ENCODE peak calls at places on chromosomes 4 and X, in ten cellular contexts. G is upper lobe of right lung, K is astrocyte of the spinal cord, Z is AG10803, W is dorsolateral prefrontal cortex, M is BJ, I is IMR-90, L is foreskin fibroblast, A is ovary, N is GM12864. O is an unnamed sample.

GRCh38 chr4:184313710-184314659 is 96.3 kb upstream of the ENPP6 start:
- DNase-seq in N (peak), K (no peak), G (no peak), M (no peak), Z (no peak), A (no peak), L (no peak), W (no peak), I (no peak), O (no peak)

GRCh38 chr4:148069086-148070010 is 337.5 kb downstream of the ARHGAP10 start:
- DNase-seq in A (no peak), I (no peak), M (no peak), K (no peak), G (no peak), Z (no peak), L (no peak), N (no peak), W (no peak), O (no peak)

GRCh38 chrX:7090506-7091095 is 56.9 kb upstream of the STS start:
- DNase-seq in W (no peak), N (no peak), M (no peak), K (no peak), L (no peak), G (no peak), A (no peak), I (no peak), Z (no peak), O (no peak)

GRCh38 chrX:101415180-101416130 is 7.4 kb downstream of the HNRNPH2 start:
- DNase-seq in M (no peak), N (no peak), I (peak), L (peak), W (peak), K (peak), A (no peak), G (no peak), Z (peak), O (peak)

GRCh38 chrX:73850124-73851013 is 287.4 kb downstream of the CHIC1 start:
- DNase-seq in L (no peak), Z (peak), N (no peak), K (peak), G (no peak), I (peak), W (no peak), M (no peak), A (peak), O (peak)

GRCh38 chr4:78764498-78764961 is 11.6 kb upstream of the BMP2K start:
- DNase-seq in I (peak), A (no peak), K (no peak), L (peak), G (no peak), N (no peak), M (no peak), W (no peak), Z (no peak), O (peak)

GRCh38 chrX:153717445-153717844 is 6.7 kb downstream of the BCAP31 start:
- DNase-seq in Z (no peak), I (no peak), A (no peak), K (no peak), M (no peak), G (no peak), L (no peak), N (no peak), W (no peak), O (no peak)

GRCh38 chr4:25844957-25845712 is 17.7 kb downstream of the SEL1L3 start:
- DNase-seq in M (no peak), K (no peak), L (no peak), I (no peak), Z (no peak), N (no peak), W (no peak), A (no peak), G (no peak), O (no peak)

GRCh38 chr4:37604464-37604863 is 81.7 kb downstream of the RELL1 start:
- DNase-seq in W (no peak), N (no peak), A (no peak), K (peak), G (no peak), M (no peak), I (peak), L (peak), Z (peak), O (peak)

GRCh38 chrX:109934434-109934833 is 68.5 kb upstream of the TMEM164 start:
- DNase-seq in L (no peak), I (peak), A (no peak), M (peak), Z (peak), K (peak), W (no peak), G (no peak), N (no peak), O (peak)

GRCh38 chrX:65987856-65988255 is 52.0 kb downstream of the VSIG4 start:
- DNase-seq in L (no peak), K (no peak), Z (no peak), G (no peak), W (no peak), A (no peak), I (no peak), M (no peak), N (no peak), O (no peak)

GRCh38 chrX:40539214-40540142 is 41.3 kb upstream of the ATP6AP2 start:
- DNase-seq in Z (peak), M (peak), W (no peak), A (peak), K (peak), I (peak), L (peak), G (peak), N (peak), O (peak)

GRCh38 chr4:38322709-38323108 is 341.3 kb upstream of the KLF3 start:
- DNase-seq in G (no peak), N (no peak), A (peak), Z (peak), M (peak), L (peak), K (peak), W (no peak), I (peak), O (peak)

GRCh38 chrX:119181491-119181890 is 53.9 kb upstream of the KIAA1210 start:
- DNase-seq in I (no peak), M (no peak), K (no peak), Z (no peak), N (no peak), G (no peak), A (no peak), W (no peak), L (no peak), O (peak)

GRCh38 chr4:178937130-178937529 is 1494.9 kb upstream of the AGA start:
- DNase-seq in W (no peak), M (no peak), K (peak), L (no peak), A (no peak), N (no peak), I (no peak), Z (no peak), G (no peak), O (no peak)

GRCh38 chrX:24646745-24647182 is 383 bp downstream of the PCYT1B start:
- DNase-seq in Z (no peak), K (no peak), L (no peak), N (no peak), M (no peak), G (no peak), A (no peak), W (peak), I (no peak), O (peak)

GRCh38 chrX:20265726-20266681 is 705 bp downstream of the RPS6KA3 start:
- DNase-seq in G (peak), Z (peak), W (peak), M (no peak), L (no peak), N (no peak), I (peak), K (no peak), A (peak), O (no peak)

GRCh38 chrX:150767045-150767395 is 73.8 kb downstream of the MTMR1 start:
- DNase-seq in A (no peak), K (no peak), W (no peak), M (no peak), N (no peak), I (no peak), Z (no peak), G (no peak), L (no peak), O (peak)

DNA sequence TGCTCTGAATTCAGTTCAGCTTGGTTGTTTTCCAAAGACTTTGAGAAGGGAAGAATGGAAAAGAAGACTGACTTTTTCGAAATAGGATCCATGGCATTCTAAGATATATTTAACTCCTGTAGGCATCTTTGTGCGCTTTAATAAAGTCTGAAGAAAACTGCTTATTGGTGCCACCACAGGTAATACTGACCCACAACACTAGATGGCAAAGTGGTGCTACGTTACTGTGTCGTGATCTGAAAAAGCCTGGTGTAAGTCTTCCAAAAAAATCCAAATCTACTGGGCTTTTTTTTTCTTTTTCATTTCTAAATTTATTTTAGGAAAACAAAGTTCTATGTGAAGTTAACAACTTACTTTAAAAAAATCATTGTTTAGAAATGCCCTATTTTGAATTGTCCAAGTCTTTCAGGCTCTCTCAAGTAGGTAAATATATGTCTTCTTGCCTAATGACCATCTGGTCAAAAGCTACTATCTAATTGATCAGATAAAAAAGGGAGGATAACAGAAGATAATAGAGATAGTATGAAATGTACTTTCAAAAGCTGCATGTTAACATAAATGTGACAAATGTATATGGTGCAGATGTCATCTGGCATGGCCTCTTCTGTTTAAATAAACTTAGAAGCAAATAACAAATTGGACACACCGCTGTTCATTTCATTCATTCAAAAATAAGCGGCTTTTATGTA is 47.0 kb upstream of the MID1IP1 start:
- DNase-seq in A (no peak), I (peak), W (peak), K (peak), N (peak), G (no peak), M (peak), Z (peak), L (peak), O (peak)
- TF ChIP-seq CTCF in A (no peak), I (peak), W (peak), K (peak), N (peak), G (peak), M (peak), Z (peak), L (peak), O (peak)

GRCh38 chrX:31870267-31870666 is 798.4 kb upstream of the FTHL17 start:
- DNase-seq in G (no peak), W (no peak), L (no peak), I (no peak), M (no peak), Z (no peak), N (no peak), A (no peak), K (no peak), O (no peak)

DNA sequence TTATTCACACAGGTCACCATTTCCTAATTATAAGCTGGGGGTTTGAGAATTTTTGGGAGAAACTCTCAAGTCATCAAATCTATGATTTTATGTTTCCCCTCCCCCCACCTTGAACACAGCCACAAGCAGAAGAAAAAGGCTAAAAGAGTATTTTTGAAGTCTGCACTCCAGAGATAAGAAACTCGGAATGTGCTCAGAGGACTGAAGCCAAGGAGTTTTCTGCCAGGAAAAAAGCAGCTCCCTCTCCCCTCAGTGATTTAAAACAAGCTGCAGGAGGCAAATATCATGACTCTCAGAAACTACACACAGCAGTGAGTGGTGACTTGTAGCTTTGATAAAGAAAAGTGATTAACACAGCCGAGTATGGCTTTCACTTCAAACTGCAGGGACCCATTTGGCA is 800.1 kb upstream of the FTHL17 start:
- DNase-seq in G (no peak), L (no peak), M (no peak), K (peak), A (no peak), W (no peak), N (no peak), I (no peak), Z (no peak), O (no peak)
- H3K4me3 ChIP-seq in G (no peak), L (no peak), M (no peak), K (no peak), A (no peak), W (peak), N (no peak), I (no peak), Z (no peak), O (no peak)

GRCh38 chrX:136030357-136031225 is 45.4 kb downstream of the SLC9A6 start:
- DNase-seq in Z (peak), M (no peak), W (no peak), L (peak), A (no peak), N (no peak), K (peak), G (no peak), I (peak), O (peak)

GRCh38 chrX:136032370-136032769 is 47.1 kb downstream of the SLC9A6 start:
- DNase-seq in N (no peak), Z (no peak), G (no peak), L (no peak), I (no peak), A (no peak), K (no peak), M (no peak), W (no peak), O (no peak)

GRCh38 chrX:136031626-136032025 is 46.4 kb downstream of the SLC9A6 start:
- DNase-seq in I (no peak), G (no peak), M (no peak), W (no peak), K (no peak), N (no peak), A (no peak), Z (no peak), L (no peak), O (no peak)

DNA sequence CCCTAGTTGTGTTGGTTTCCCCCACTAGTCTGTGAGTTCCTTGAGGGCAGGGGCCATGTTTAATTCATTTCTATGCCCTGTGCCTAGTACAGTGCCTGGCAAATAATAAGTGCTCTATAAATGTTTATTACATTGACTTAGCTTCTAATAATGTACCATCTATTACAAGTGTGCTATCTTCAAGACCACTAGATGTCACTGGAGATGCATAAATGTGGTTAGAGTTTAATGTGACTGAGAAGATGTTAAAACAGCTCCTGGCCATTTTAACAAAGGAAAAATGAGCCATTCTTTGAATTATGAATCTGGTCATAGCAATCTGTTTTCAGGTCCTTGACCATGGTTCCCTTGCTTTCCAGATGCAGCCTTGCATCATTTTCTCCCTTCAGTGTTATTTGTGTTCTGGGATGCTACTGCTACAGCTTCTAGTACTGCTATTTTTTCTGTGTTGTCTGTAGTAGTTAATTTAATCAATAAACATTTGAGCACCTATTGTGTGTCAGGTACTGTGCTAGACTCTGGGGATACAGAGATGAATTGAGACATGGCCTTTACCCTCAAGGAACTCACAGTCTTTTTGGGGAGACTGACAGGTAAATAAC is 43.2 kb downstream of the SLC9A6 start:
- DNase-seq in G (no peak), Z (peak), I (peak), W (no peak), A (no peak), L (no peak), N (no peak), M (no peak), K (peak), O (peak)
- TF ChIP-seq CTCF in G (peak), Z (peak), I (peak), W (peak), A (peak), L (peak), N (peak), M (peak), K (peak), O (peak)

DNA sequence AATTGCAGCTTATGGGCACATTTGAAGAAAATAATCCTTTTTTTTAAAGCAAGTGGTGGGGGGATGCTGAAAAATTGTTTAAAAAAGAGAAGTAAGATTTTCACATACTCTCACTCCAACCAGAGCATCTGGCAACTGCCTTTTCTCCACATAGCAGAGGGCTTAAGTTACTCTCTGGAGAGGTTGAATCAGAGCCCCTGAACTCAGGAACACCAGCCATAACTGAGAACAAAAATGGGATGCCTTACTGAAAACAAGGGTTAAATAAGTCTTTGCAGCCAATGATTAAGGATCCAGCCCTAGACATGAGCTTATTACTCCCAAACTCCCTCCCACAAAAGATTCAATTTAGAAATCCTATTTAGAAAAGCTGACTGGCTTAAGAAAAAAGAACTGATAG is 27.5 kb downstream of the CASK start:
- DNase-seq in G (no peak), A (no peak), L (no peak), K (no peak), Z (no peak), I (peak), M (no peak), W (no peak), N (no peak), O (peak)
- H3K4me3 ChIP-seq in G (no peak), A (no peak), L (no peak), K (no peak), Z (no peak), I (no peak), M (no peak), W (no peak), N (no peak), O (no peak)

GRCh38 chr4:183110244-183110643 is 11.2 kb downstream of the WWC2 start:
- DNase-seq in W (no peak), N (no peak), K (no peak), M (no peak), A (no peak), Z (no peak), L (no peak), I (no peak), G (no peak), O (no peak)

GRCh38 chr4:183111452-183111885 is 12.4 kb downstream of the WWC2 start:
- DNase-seq in K (no peak), A (no peak), L (no peak), G (no peak), N (no peak), W (no peak), M (no peak), Z (no peak), I (no peak), O (no peak)

GRCh38 chr4:183105092-183105491 is 6.0 kb downstream of the WWC2 start:
- DNase-seq in Z (no peak), K (no peak), M (no peak), A (no peak), I (no peak), W (no peak), L (no peak), G (no peak), N (no peak), O (no peak)

GRCh38 chr4:183106839-183107238 is 7.8 kb downstream of the WWC2 start:
- DNase-seq in G (no peak), N (no peak), K (no peak), A (no peak), L (no peak), W (no peak), I (peak), Z (no peak), M (no peak), O (peak)

DNA sequence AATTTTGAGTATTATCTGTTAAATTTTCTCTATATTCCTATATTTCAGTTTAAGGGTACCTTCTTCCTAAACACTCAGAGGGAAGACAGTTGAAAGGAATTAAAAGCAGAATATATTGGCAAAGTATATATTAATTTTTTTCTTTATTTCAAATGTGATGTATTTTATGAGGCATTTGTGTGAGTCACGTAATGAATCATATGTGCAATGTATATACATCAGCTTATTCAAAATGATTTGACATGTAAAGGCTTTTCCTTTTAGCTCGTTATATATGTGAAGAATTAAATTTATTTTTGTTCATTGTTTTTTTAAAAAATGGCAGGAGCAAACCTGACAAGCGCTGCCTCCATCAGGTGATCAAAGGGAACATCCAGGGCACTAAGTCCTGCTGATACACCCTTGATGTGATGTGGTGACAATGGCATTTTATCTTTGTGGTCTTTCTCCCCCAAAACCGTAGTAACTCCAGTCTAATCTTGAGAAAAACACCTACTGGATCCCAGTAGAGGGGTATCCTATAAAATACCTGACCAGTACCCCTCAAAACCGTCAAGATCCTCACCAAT is 8.9 kb downstream of the WWC2 start:
- DNase-seq in Z (no peak), K (no peak), I (peak), M (no peak), W (no peak), A (no peak), N (no peak), G (no peak), L (no peak), O (peak)
- TF ChIP-seq CTCF in Z (no peak), K (no peak), I (no peak), M (no peak), W (no peak), A (no peak), N (no peak), G (no peak), L (no peak), O (no peak)

O was measured in fibroblast of mammary gland.